ENCODE peak calls at places on chromosomes 12 and 14, in nine cellular contexts. G is GM23338, K is PC-3, U is PC-9, M is H1, J is HCT116, F is mammary epithelial cell, E is K562, A is astrocyte. S is an unnamed sample.

GRCh38 chr12:44653886-44654527 is 222.1 kb downstream of the NELL2 start:
- DNase-seq in J (no peak), A (no peak), F (no peak), M (no peak), U (no peak), K (no peak), E (no peak), G (no peak), S (no peak)

GRCh38 chr12:46126050-46126727 is 135.8 kb upstream of the SCAF11 start:
- DNase-seq in K (peak; percentile 17), G (no peak), J (no peak), M (no peak), A (no peak), E (no peak), F (no peak), U (no peak), S (no peak)

GRCh38 chr14:97710726-97711125 is 913.5 kb downstream of the VRK1 start:
- DNase-seq in F (no peak), U (no peak), G (no peak), J (no peak), M (no peak), E (no peak), K (peak; percentile 60), A (no peak), S (no peak)

GRCh38 chr12:79183946-79184345 is 319.4 kb downstream of the SYT1 start:
- DNase-seq in J (no peak), E (no peak), F (peak; percentile 25), K (no peak), A (no peak), G (no peak), U (no peak), M (no peak), S (no peak)

GRCh38 chr14:47763188-47763854 is 87.9 kb upstream of the MDGA2 start:
- DNase-seq in E (no peak), G (no peak), M (no peak), U (no peak), J (no peak), A (no peak), K (no peak), F (no peak), S (no peak)

GRCh38 chr12:8844665-8845064 is 22.2 kb downstream of the A2ML1 start:
- DNase-seq in U (no peak), A (peak; percentile 18), M (no peak), F (no peak), G (no peak), K (no peak), E (peak; percentile 23), J (no peak), S (no peak)

GRCh38 chr12:45369065-45369464 is 153.2 kb downstream of the ANO6 start:
- DNase-seq in G (no peak), K (peak; percentile 56), A (peak; percentile 59), M (no peak), U (no peak), F (no peak), J (no peak), E (no peak), S (no peak)

GRCh38 chr12:109651596-109651995 is 62.0 kb upstream of the FAM222A start:
- DNase-seq in E (no peak), F (no peak), M (no peak), K (no peak), J (no peak), G (no peak), A (no peak), U (no peak), S (no peak)

GRCh38 chr14:71414631-71415403 is 507.6 kb downstream of the PCNX1 start:
- DNase-seq in G (no peak), F (peak; percentile 36), E (no peak), K (peak; percentile 47), J (no peak), A (peak; percentile 53), M (no peak), U (no peak), S (no peak)

GRCh38 chr12:94637714-94638113 is 12.6 kb downstream of the TMCC3 start:
- DNase-seq in F (no peak), A (no peak), G (no peak), K (peak; percentile 40), J (no peak), U (no peak), M (no peak), E (no peak), S (no peak)
- H3K79me2 ChIP-seq in F (peaks cover 49% of the 10 kb centered on the region), A (no peaks in the 10 kb centered on the region), G (peaks cover 3% of the 10 kb centered on the region), K (peaks cover 12% of the 10 kb centered on the region), J (no peaks in the 10 kb centered on the region), U (peaks cover 48% of the 10 kb centered on the region), M (no peaks in the 10 kb centered on the region), E (no peaks in the 10 kb centered on the region), S (no peaks in the 10 kb centered on the region)

DNA sequence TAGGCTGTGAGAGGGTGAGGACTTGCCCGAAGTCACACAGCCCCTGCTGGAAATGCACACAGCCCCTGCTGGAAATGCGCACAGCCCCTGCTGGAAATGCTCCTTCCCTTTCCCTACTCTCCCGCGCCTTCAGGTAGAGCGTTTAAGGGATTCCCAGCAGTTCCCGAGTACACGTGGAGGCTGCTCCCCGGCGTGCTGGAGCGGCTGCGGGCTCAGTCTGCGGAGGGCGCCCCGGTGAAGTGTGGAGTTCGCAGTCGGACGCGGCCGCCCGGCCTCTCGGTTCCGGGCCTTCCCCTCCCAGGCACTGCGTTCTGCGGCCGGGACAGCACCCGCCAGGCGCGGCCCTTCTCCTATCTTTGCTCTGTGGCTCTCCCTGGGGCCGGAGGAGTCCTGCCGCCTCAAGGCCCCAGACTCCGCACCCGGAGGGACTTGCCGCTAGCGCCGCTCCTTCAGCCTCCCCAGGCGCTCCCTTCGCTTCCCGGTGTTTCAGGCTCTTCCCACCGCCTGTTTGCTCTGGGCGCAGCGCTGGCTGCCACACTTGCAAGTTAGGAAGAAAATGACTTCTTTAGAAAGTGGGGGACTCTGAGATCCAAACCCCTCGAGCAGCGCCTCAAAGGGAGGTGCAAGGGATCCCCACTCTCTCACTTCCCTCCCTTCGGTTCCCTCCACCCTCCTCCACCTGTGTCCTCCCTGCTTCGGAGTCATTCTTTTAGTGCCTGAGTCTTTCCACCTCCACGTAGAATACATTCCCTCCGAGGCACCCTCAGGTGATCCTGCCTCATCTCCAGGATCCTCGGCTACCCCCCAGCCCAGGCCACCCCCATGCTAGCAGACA is 8.3 kb upstream of the TBX5 start:
- DNase-seq in K (no peak), U (no peak), J (no peak), A (no peak), M (no peak), G (peak; percentile 57), F (no peak), E (no peak), S (no peak)
- H3K79me2 ChIP-seq in K (no peaks in the 10 kb centered on the region), U (no peaks in the 10 kb centered on the region), J (no peaks in the 10 kb centered on the region), A (no peaks in the 10 kb centered on the region), M (no peaks in the 10 kb centered on the region), G (no peaks in the 10 kb centered on the region), F (no peaks in the 10 kb centered on the region), E (no peaks in the 10 kb centered on the region), S (no peaks in the 10 kb centered on the region)

GRCh38 chr12:157644-158043 is 56.3 kb downstream of the SLC6A12 start:
- DNase-seq in J (no peak), U (no peak), E (no peak), A (no peak), G (no peak), K (no peak), M (no peak), F (no peak), S (no peak)

GRCh38 chr12:155646-156045 is 58.3 kb downstream of the SLC6A12 start:
- DNase-seq in E (no peak), M (no peak), U (no peak), K (no peak), G (no peak), A (no peak), J (no peak), F (no peak), S (no peak)

GRCh38 chr12:159131-159782 is 54.7 kb downstream of the SLC6A12 start:
- DNase-seq in A (no peak), F (no peak), U (no peak), K (no peak), M (no peak), J (no peak), E (no peak), G (no peak), S (no peak)

GRCh38 chr12:155006-155405 is 59.0 kb downstream of the SLC6A12 start:
- DNase-seq in A (no peak), U (no peak), G (no peak), E (no peak), K (no peak), J (no peak), M (no peak), F (no peak), S (no peak)

GRCh38 chr12:156945-157344 is 57.0 kb downstream of the SLC6A12 start:
- DNase-seq in U (no peak), M (no peak), E (no peak), K (no peak), J (no peak), G (no peak), F (no peak), A (no peak), S (no peak)
- H3K79me2 ChIP-seq in U (no peaks in the 10 kb centered on the region), M (no peaks in the 10 kb centered on the region), E (no peaks in the 10 kb centered on the region), K (no peaks in the 10 kb centered on the region), J (no peaks in the 10 kb centered on the region), G (no peaks in the 10 kb centered on the region), F (no peaks in the 10 kb centered on the region), A (no peaks in the 10 kb centered on the region), S (no peaks in the 10 kb centered on the region)

GRCh38 chr12:68911197-68911718 is 21.7 kb downstream of the CPM start:
- DNase-seq in A (no peak), U (no peak), G (no peak), J (no peak), E (no peak), K (no peak), F (no peak), M (no peak), S (no peak)

GRCh38 chr12:68910128-68910527 is 22.8 kb downstream of the CPM start:
- DNase-seq in G (no peak), E (no peak), J (no peak), K (peak; percentile 71), U (no peak), F (peak; percentile 49), M (no peak), A (peak; percentile 20), S (no peak)

GRCh38 chr12:68905731-68906130 is 27.2 kb downstream of the CPM start:
- DNase-seq in E (no peak), K (no peak), A (no peak), U (no peak), G (no peak), J (no peak), M (no peak), F (no peak), S (no peak)

GRCh38 chr12:68904351-68904982 is 28.5 kb downstream of the CPM start:
- DNase-seq in A (no peak), U (no peak), J (no peak), K (no peak), M (no peak), G (no peak), E (no peak), F (peak; percentile 16), S (no peak)

DNA sequence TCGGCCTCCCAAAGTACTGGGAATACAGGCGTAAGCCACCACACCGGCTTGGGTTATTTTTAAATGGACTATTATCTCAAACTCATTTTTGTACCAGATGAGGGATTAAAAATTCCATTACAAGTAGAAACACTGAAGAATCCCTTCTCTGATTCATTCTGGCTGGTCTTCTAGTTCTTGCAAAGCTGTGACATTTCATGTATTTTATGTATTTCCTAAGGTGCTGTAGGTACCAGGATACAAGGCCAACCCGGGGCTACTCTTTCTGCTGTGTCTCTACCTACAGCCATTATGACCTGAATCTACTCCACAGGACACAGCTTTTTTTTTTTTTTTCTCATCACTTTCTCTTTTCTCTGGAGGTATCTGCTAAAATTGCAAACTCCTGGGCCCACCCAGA is 24.9 kb downstream of the CPM start:
- DNase-seq in A (no peak), U (no peak), J (no peak), M (no peak), K (no peak), E (no peak), F (no peak), G (no peak), S (no peak)
- H3K79me2 ChIP-seq in A (no peaks in the 10 kb centered on the region), U (no peaks in the 10 kb centered on the region), J (no peaks in the 10 kb centered on the region), M (no peaks in the 10 kb centered on the region), K (no peaks in the 10 kb centered on the region), E (no peaks in the 10 kb centered on the region), F (no peaks in the 10 kb centered on the region), G (no peaks in the 10 kb centered on the region), S (no peaks in the 10 kb centered on the region)

GRCh38 chr14:92546347-92547053 is 32.9 kb downstream of the RIN3 start:
- DNase-seq in E (no peak), M (no peak), J (no peak), F (no peak), K (peak; percentile 84), A (peak; percentile 59), G (no peak), U (no peak), S (no peak)
- H3K79me2 ChIP-seq in E (no peaks in the 10 kb centered on the region), M (no peaks in the 10 kb centered on the region), J (peaks cover 3% of the 10 kb centered on the region), F (no peaks in the 10 kb centered on the region), K (no peaks in the 10 kb centered on the region), A (peaks cover 5% of the 10 kb centered on the region), G (no peaks in the 10 kb centered on the region), U (peaks cover 39% of the 10 kb centered on the region), S (no peaks in the 10 kb centered on the region)